ENCODE peak calls at places on chromosomes 7 and 10, in four cellular contexts. One of them, this sample, is unnamed.

GRCh38 chr7:100676501-100677306 is 3.2 kb downstream of the GNB2 start:
- DNase-seq in right lobe of liver: no peak
- DNase-seq in IMR-90: no peak
- DNase-seq in MM.1S: no peak
- DNase-seq in this sample: no peak

GRCh38 chr10:30827531-30828120 is 198.1 kb upstream of the LYZL2 start:
- DNase-seq in right lobe of liver: no peak
- DNase-seq in IMR-90: peak
- DNase-seq in MM.1S: no peak
- DNase-seq in this sample: no peak

GRCh38 chr7:97018126-97018601 is 6.5 kb downstream of the DLX5 start:
- DNase-seq in right lobe of liver: no peak
- DNase-seq in IMR-90: no peak
- DNase-seq in MM.1S: no peak
- DNase-seq in this sample: no peak

GRCh38 chr10:5033061-5033770 is 29.6 kb upstream of the AKR1C2 start:
- DNase-seq in right lobe of liver: no peak
- DNase-seq in IMR-90: peak
- DNase-seq in MM.1S: no peak
- DNase-seq in this sample: no peak

GRCh38 chr10:37839243-37839642 is 18.2 kb downstream of the ZNF248 start:
- DNase-seq in right lobe of liver: no peak
- DNase-seq in IMR-90: no peak
- DNase-seq in MM.1S: no peak
- DNase-seq in this sample: no peak

GRCh38 chr7:94396606-94397005 is 1.9 kb downstream of the COL1A2 start:
- DNase-seq in right lobe of liver: no peak
- DNase-seq in IMR-90: no peak
- DNase-seq in MM.1S: no peak
- DNase-seq in this sample: no peak

GRCh38 chr10:14648042-14648765 is 126.5 kb downstream of the FAM107B start:
- DNase-seq in right lobe of liver: peak
- DNase-seq in IMR-90: peak
- DNase-seq in MM.1S: peak
- DNase-seq in this sample: peak

GRCh38 chr7:111960909-111961440 is 245.2 kb downstream of the DOCK4 start:
- DNase-seq in right lobe of liver: no peak
- DNase-seq in IMR-90: no peak
- DNase-seq in MM.1S: no peak
- DNase-seq in this sample: no peak

GRCh38 chr7:16644987-16645592 is 464 bp downstream of the ANKMY2 start:
- DNase-seq in right lobe of liver: peak
- DNase-seq in IMR-90: no peak
- DNase-seq in MM.1S: no peak
- DNase-seq in this sample: no peak

GRCh38 chr10:126759531-126759930 is 89.0 kb upstream of the C10orf90 start:
- DNase-seq in right lobe of liver: no peak
- DNase-seq in IMR-90: no peak
- DNase-seq in MM.1S: no peak
- DNase-seq in this sample: no peak

GRCh38 chr7:21542891-21543527 is at the start of gene DNAH11:
- DNase-seq in right lobe of liver: peak
- DNase-seq in IMR-90: no peak
- DNase-seq in MM.1S: peak
- DNase-seq in this sample: no peak

GRCh38 chr10:43409385-43410109 is 561 bp upstream of the HNRNPF start:
- DNase-seq in right lobe of liver: peak
- DNase-seq in IMR-90: no peak
- DNase-seq in MM.1S: peak
- DNase-seq in this sample: peak

GRCh38 chr7:69457912-69458491 is 140.3 kb upstream of the AUTS2 start:
- DNase-seq in right lobe of liver: peak
- DNase-seq in IMR-90: no peak
- DNase-seq in MM.1S: no peak
- DNase-seq in this sample: no peak

GRCh38 chr7:24727165-24728120 is 29.8 kb downstream of the GSDME start:
- DNase-seq in right lobe of liver: no peak
- DNase-seq in IMR-90: no peak
- DNase-seq in MM.1S: peak
- DNase-seq in this sample: peak

DNA sequence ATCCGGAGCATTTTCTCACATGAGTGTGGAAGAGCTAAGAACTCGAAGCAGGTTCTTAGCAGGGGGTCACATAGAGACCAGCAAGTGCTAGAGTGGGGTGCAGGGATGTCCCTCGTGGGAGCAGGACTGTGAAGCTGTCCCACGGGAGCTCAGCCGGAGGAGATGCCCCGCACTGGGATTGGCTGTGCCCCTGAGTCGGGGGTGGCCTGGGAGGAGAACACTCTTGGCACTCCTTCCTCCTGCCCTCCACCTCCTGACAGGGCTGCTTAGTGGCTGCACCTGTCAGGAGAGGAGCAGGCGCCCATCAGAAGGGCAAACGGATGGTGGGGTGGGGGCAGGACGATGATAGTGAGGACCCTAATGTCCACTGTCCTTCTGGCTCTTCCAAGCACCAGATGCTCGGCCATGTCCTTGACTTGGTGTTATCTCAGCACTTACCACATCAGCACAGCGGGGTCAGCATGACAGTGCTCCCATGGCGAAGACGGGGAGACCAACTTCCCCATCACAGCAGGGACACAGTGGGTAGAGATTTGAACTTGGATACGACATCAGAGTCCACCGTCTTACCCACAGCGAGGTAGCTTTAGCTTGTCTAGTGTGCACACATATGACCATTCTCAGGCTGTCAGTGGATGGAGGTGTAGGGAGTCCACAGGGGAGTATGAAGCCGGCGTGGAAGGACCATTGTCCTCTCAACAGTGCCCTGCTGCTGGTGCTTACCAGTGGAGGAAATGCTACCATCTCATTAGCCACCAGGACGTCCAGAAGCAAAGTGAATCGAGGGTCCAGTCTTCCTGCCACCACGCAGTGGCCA is 142.5 kb upstream of the SHH start:
- DNase-seq in right lobe of liver: no peak
- DNase-seq in IMR-90: no peak
- DNase-seq in MM.1S: no peak
- DNase-seq in this sample: no peak
- H3K4me3 ChIP-seq in right lobe of liver: no peak
- H3K4me3 ChIP-seq in IMR-90: no peak
- H3K4me3 ChIP-seq in MM.1S: no peak
- H3K4me3 ChIP-seq in this sample: no peak

GRCh38 chr7:116324582-116324981 is 114.2 kb downstream of the TES start:
- DNase-seq in right lobe of liver: no peak
- DNase-seq in IMR-90: no peak
- DNase-seq in MM.1S: no peak
- DNase-seq in this sample: no peak
- H3K4me3 ChIP-seq in right lobe of liver: no peak
- H3K4me3 ChIP-seq in IMR-90: no peak
- H3K4me3 ChIP-seq in MM.1S: no peak
- H3K4me3 ChIP-seq in this sample: no peak

GRCh38 chr7:26291699-26292538 is at the start of gene SNX10:
- DNase-seq in right lobe of liver: peak
- DNase-seq in IMR-90: no peak
- DNase-seq in MM.1S: peak
- DNase-seq in this sample: peak

GRCh38 chr7:26291251-26291650 is 411 bp upstream of the SNX10 start:
- DNase-seq in right lobe of liver: no peak
- DNase-seq in IMR-90: no peak
- DNase-seq in MM.1S: no peak
- DNase-seq in this sample: no peak

GRCh38 chr7:26295015-26295414 is 3.4 kb downstream of the SNX10 start:
- DNase-seq in right lobe of liver: no peak
- DNase-seq in IMR-90: no peak
- DNase-seq in MM.1S: no peak
- DNase-seq in this sample: no peak

GRCh38 chr7:26293569-26294308 is 2.1 kb downstream of the SNX10 start:
- DNase-seq in right lobe of liver: no peak
- DNase-seq in IMR-90: no peak
- DNase-seq in MM.1S: peak
- DNase-seq in this sample: peak

GRCh38 chr7:26292768-26293560 is 1.3 kb downstream of the SNX10 start:
- DNase-seq in right lobe of liver: peak
- DNase-seq in IMR-90: no peak
- DNase-seq in MM.1S: no peak
- DNase-seq in this sample: peak
- H3K4me3 ChIP-seq in right lobe of liver: peak
- H3K4me3 ChIP-seq in IMR-90: no peak
- H3K4me3 ChIP-seq in MM.1S: no peak
- H3K4me3 ChIP-seq in this sample: peak

GRCh38 chr7:1124164-1124563 is 35.8 kb downstream of the ZFAND2A start:
- DNase-seq in right lobe of liver: peak
- DNase-seq in IMR-90: no peak
- DNase-seq in MM.1S: no peak
- DNase-seq in this sample: no peak
- H3K4me3 ChIP-seq in right lobe of liver: no peak
- H3K4me3 ChIP-seq in IMR-90: no peak
- H3K4me3 ChIP-seq in MM.1S: no peak
- H3K4me3 ChIP-seq in this sample: no peak

DNA sequence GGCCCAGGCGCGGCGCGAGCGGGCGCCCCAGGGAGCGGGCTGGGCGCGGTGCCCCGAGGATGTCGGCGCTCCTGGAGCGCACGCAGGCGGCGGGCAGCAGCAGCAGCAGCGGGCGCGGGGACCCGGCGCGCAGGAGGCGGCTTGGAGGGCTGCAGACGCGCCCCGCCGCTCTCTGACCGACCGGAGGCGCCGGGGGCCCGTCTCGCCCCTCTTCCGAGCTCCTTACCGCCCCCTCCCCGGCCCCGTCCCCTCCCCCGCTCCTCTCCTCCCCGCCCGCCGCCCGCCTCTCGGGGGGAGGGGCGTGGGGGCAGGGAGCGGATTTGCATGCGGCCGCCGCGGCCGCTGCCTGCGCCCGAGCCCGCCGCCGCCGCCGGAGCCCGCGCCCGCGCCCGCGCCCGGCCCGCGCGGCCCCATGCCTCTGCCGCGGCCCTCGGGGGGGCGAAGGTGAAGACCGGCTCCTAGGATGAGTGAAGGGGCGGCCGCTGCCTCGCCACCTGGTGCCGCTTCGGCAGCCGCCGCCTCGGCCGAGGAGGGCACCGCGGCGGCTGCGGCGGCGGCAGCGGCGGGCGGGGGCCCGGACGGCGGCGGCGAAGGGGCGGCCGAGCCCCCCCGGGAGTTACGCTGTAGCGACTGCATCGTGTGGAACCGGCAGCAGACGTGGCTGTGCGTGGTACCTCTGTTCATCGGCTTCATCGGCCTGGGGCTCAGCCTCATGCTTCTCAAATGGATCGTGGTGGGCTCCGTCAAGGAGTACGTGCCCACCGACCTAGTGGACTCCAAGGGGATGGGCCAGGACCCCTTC is at the start of gene NRG3:
- DNase-seq in right lobe of liver: no peak
- DNase-seq in IMR-90: no peak
- DNase-seq in MM.1S: peak
- DNase-seq in this sample: no peak
- H3K4me3 ChIP-seq in right lobe of liver: peak
- H3K4me3 ChIP-seq in IMR-90: no peak
- H3K4me3 ChIP-seq in MM.1S: peak
- H3K4me3 ChIP-seq in this sample: no peak

DNA sequence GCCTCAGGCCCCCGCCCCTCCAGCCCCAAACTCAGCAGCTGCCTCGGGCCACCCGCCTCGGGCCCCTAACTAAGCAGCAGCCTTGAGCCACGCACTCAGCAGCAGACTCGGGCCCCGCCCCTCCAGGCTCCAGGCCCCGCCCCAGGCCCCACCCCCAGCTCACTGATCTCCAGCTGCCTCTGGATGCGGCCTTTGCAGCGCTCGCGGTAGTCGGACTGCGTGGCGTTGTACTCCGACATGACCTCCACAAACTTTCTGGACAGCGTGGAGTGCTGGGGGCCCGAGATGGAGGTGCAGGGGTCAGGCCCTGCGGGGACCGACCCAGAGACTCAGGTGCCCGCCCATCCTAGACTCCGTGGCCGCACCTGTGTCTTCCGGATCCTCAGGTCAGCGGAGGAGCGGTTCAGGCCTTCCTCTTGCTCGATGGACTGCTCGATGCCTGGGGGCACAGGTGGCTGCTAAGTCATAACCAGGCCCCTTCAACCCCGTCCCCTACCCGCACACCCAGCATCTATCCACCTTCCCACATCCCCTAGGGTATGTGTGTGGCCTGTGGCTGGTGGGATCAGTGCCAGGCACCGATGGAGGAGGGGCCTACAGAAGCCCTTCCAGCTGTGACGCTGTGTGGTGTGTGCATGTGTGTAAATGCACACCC is 15.4 kb downstream of the STX1A start:
- DNase-seq in right lobe of liver: no peak
- DNase-seq in IMR-90: peak
- DNase-seq in MM.1S: no peak
- DNase-seq in this sample: no peak
- H3K4me3 ChIP-seq in right lobe of liver: no peak
- H3K4me3 ChIP-seq in IMR-90: no peak
- H3K4me3 ChIP-seq in MM.1S: no peak
- H3K4me3 ChIP-seq in this sample: no peak